ENCODE peak calls at places on chromosomes 2 and 18, in four cellular contexts. W is activated naive CD8-positive, alpha-beta T cell treated with anti-CD3 and anti-CD28 coated beads, Interleukin-2, amount 50 U/mL, for 24 hours; A is NCI-H1105 treated with DMSO at 0.1 percent for 48 hours; D is AG08396. T is an unnamed sample.

GRCh38 chr18:42675810-42676209 is 439.7 kb downstream of the RIT2 start:
- DNase-seq in D (no peak), W (no peak), A (peak; percentile 89), T (no peak)

GRCh38 chr2:39537150-39537549 is 100.1 kb upstream of the MAP4K3 start:
- DNase-seq in W (no peak), D (no peak), A (no peak), T (no peak)

GRCh38 chr2:238299803-238300202 is 11.4 kb upstream of the PER2 start:
- DNase-seq in W (no peak), D (no peak), A (no peak), T (no peak)

GRCh38 chr2:42944744-42945415 is 152.5 kb upstream of the HAAO start:
- DNase-seq in A (no peak), W (no peak), D (no peak), T (no peak)

GRCh38 chr18:28175047-28175929 is 1.6 kb downstream of the CDH2 start:
- DNase-seq in D (peak; percentile 61), A (no peak), W (no peak), T (no peak)

GRCh38 chr18:68387246-68387645 is 327.7 kb downstream of the TMX3 start:
- DNase-seq in W (no peak), A (no peak), D (no peak), T (no peak)

GRCh38 chr2:108323619-108324018 is 34.9 kb downstream of the SULT1C2 start:
- DNase-seq in A (no peak), D (no peak), W (no peak), T (no peak)

GRCh38 chr2:40259900-40260299 is 192.0 kb downstream of the SLC8A1 start:
- DNase-seq in A (no peak), D (no peak), W (no peak), T (no peak)

GRCh38 chr2:99569393-99569792 is 79.6 kb upstream of the REV1 start:
- DNase-seq in D (no peak), W (no peak), A (no peak), T (no peak)

GRCh38 chr2:145638675-145639074 is 1118.8 kb upstream of the ZEB2 start:
- DNase-seq in A (no peak), W (no peak), D (no peak), T (no peak)

GRCh38 chr2:37376421-37377186 is 32.2 kb downstream of the QPCT start:
- DNase-seq in D (peak; percentile 65), W (no peak), A (no peak), T (peak; percentile 59)

GRCh38 chr2:20444113-20444992 is 2.5 kb upstream of the RHOB start:
- DNase-seq in A (no peak), W (no peak), D (no peak), T (no peak)

T was measured in activated naive CD4-positive, alpha-beta T cell treated with anti-CD3 and anti-CD28 coated beads, Interleukin-2, amount 10 ng/mL, durations not matched to agents 7 days and 5 days.